ENCODE peak calls at places on chromosomes 3 and 15, in seven cellular contexts. O is AG04449, D is fibroblast of lung, I is BJ, V is MCF 10A, B is mesothelial cell of epicardium, H is astrocyte of the spinal cord. L is an unnamed sample.

GRCh38 chr3:133479895-133480669 is 80.2 kb downstream of the BFSP2 start:
- DNase-seq in I (no peak), O (no peak), B (no peak), H (no peak), D (no peak), V (peak; percentile 46), L (no peak)

GRCh38 chr15:52822475-52822874 is 32.3 kb upstream of the ONECUT1 start:
- DNase-seq in B (no peak), I (no peak), D (no peak), H (no peak), O (no peak), V (peak; percentile 10), L (no peak)

GRCh38 chr3:128946411-128946810 is 47.5 kb downstream of the CFAP92 start:
- DNase-seq in D (peak; percentile 88), B (no peak), V (no peak), H (peak; percentile 61), O (peak; percentile 7), I (no peak), L (peak; percentile 35)

GRCh38 chr3:193829781-193830180 is 236.8 kb downstream of the OPA1 start:
- DNase-seq in B (no peak), V (peak; percentile 83), D (peak; percentile 88), O (no peak), H (peak; percentile 81), I (no peak), L (peak; percentile 37)

GRCh38 chr3:78846688-78847087 is 921.1 kb downstream of the ROBO1 start:
- DNase-seq in O (peak; percentile 37), D (peak; percentile 94), I (peak; percentile 27), B (no peak), V (no peak), H (peak; percentile 88), L (peak; percentile 49)

GRCh38 chr15:44009056-44009455 is 182.3 kb downstream of the WDR76 start:
- DNase-seq in O (no peak), I (no peak), B (no peak), D (peak; percentile 77), H (peak; percentile 46), V (peak; percentile 57), L (peak; percentile 56)

GRCh38 chr15:48993411-48993810 is 29.7 kb upstream of the SHC4 start:
- DNase-seq in O (no peak), B (no peak), H (no peak), I (no peak), V (no peak), D (no peak), L (no peak)

GRCh38 chr15:64461577-64462162 is 1.3 kb downstream of the ZNF609 start:
- DNase-seq in H (no peak), B (no peak), V (no peak), D (peak; percentile 33), O (no peak), I (no peak), L (peak; percentile 15)

GRCh38 chr3:114622001-114622400 is 328.2 kb downstream of the TIGIT start:
- DNase-seq in I (no peak), V (no peak), D (peak; percentile 63), H (no peak), B (no peak), O (no peak), L (no peak)

GRCh38 chr3:25386686-25387271 is 41.3 kb upstream of the RARB start:
- DNase-seq in I (no peak), H (no peak), O (no peak), V (no peak), D (no peak), B (no peak), L (no peak)

GRCh38 chr3:188267790-188268333 is 113.9 kb downstream of the LPP start:
- DNase-seq in O (no peak), V (no peak), D (no peak), H (no peak), B (no peak), I (no peak), L (no peak)

GRCh38 chr15:70154440-70155347 is 57.0 kb upstream of the TLE3 start:
- DNase-seq in V (no peak), H (no peak), B (no peak), O (no peak), I (no peak), D (peak; percentile 63), L (no peak)

GRCh38 chr15:100818927-100819326 is 60.7 kb upstream of the ALDH1A3 start:
- DNase-seq in H (peak; percentile 53), D (peak; percentile 81), I (peak; percentile 26), O (no peak), B (no peak), V (peak; percentile 59), L (no peak)

GRCh38 chr15:100114526-100114925 is 227.2 kb downstream of the ADAMTS17 start:
- DNase-seq in I (no peak), D (peak; percentile 87), H (peak; percentile 66), B (no peak), V (no peak), O (no peak), L (no peak)

GRCh38 chr15:90941038-90941437 is 6.0 kb downstream of the UNC45A start:
- DNase-seq in O (no peak), I (no peak), B (no peak), V (no peak), D (no peak), H (no peak), L (no peak)

GRCh38 chr3:150890831-150891230 is 14.4 kb downstream of the MINDY4B start:
- DNase-seq in D (no peak), V (no peak), B (no peak), H (no peak), I (no peak), O (no peak), L (no peak)

GRCh38 chr3:102162251-102162650 is 272.6 kb upstream of the ZPLD1 start:
- DNase-seq in V (no peak), D (no peak), H (no peak), O (no peak), I (no peak), B (no peak), L (no peak)

GRCh38 chr3:112604536-112604935 is 36.4 kb downstream of the CCDC80 start:
- DNase-seq in I (peak; percentile 72), B (no peak), V (peak; percentile 35), O (peak; percentile 86), D (peak; percentile 91), H (peak; percentile 97), L (peak; percentile 79)

GRCh38 chr3:54827056-54827687 is 100.7 kb downstream of the LRTM1 start:
- DNase-seq in B (no peak), V (no peak), O (no peak), D (no peak), I (no peak), H (no peak), L (no peak)

GRCh38 chr15:45794304-45794703 is 159.5 kb downstream of the SQOR start:
- DNase-seq in V (no peak), B (no peak), H (no peak), D (no peak), O (no peak), I (no peak), L (no peak)

GRCh38 chr3:134149286-134149685 is 101.4 kb downstream of the RYK start:
- DNase-seq in B (no peak), V (no peak), H (no peak), O (no peak), D (no peak), I (peak; percentile 14), L (peak; percentile 11)

GRCh38 chr3:14823910-14824629 is 5.3 kb downstream of the FGD5 start:
- DNase-seq in I (no peak), D (no peak), H (no peak), V (peak; percentile 35), O (no peak), B (no peak), L (no peak)

GRCh38 chr3:161108840-161109239 is 3.7 kb upstream of the B3GALNT1 start:
- DNase-seq in D (peak; percentile 51), V (peak; percentile 57), O (no peak), H (peak; percentile 32), B (no peak), I (peak; percentile 13), L (no peak)

GRCh38 chr3:6631376-6631775 is 229.5 kb upstream of the GRM7 start:
- DNase-seq in B (no peak), D (no peak), I (no peak), V (no peak), O (no peak), H (no peak), L (no peak)

GRCh38 chr15:81229596-81229995 is 32.9 kb downstream of the IL16 start:
- DNase-seq in D (no peak), O (no peak), V (no peak), H (no peak), B (no peak), I (no peak), L (no peak)

GRCh38 chr3:175410251-175410650 is 551.1 kb downstream of the NAALADL2 start:
- DNase-seq in B (no peak), V (no peak), H (peak; percentile 46), I (peak; percentile 81), D (peak; percentile 65), O (peak; percentile 68), L (peak; percentile 87)

GRCh38 chr3:142210144-142210543 is 15.2 kb downstream of the GK5 start:
- DNase-seq in V (no peak), H (no peak), B (no peak), O (no peak), D (no peak), I (no peak), L (no peak)

GRCh38 chr15:74604983-74605809 is 10.4 kb upstream of the CLK3 start:
- DNase-seq in B (no peak), V (no peak), I (no peak), D (no peak), O (no peak), H (no peak), L (no peak)

GRCh38 chr3:162441716-162442115 is 945.1 kb downstream of the OTOL1 start:
- DNase-seq in H (no peak), I (no peak), D (no peak), O (no peak), B (no peak), V (peak; percentile 22), L (peak; percentile 39)

GRCh38 chr15:35486296-35486695 is 59.7 kb downstream of the DPH6 start:
- DNase-seq in I (no peak), H (no peak), O (no peak), V (no peak), D (no peak), B (no peak), L (no peak)
- TF ChIP-seq CTCF in I (no peak), H (no peak), O (no peak), V (no peak), D (no peak), B (no peak), L (no peak)

DNA sequence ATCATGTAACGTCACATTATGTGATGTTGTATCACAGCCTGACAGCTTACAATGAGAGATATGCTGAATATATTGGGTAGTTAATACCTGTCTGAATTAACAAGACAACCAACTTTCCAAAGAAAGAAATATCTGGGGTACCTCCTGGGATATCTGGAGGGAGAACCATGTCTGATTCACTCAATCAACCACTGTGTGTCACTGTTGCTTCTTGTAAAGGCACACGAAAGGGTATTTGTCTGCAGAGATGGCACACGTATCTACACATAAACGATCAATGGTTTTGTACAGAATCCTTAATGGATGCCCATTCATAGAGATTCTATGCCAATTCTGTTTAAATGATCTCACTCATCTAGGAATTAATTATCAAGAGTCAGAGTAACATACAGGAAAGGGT is 252.1 kb upstream of the TMCO5A start:
- DNase-seq in V (peak; percentile 36), D (peak; percentile 22), O (no peak), H (peak; percentile 32), I (no peak), B (no peak), L (no peak)
- TF ChIP-seq CTCF in V (no peak), D (peak; percentile 23), O (peak; percentile 13), H (peak; percentile 32), I (peak; percentile 15), B (no peak), L (peak; percentile 65)

GRCh38 chr3:8504611-8504973 is 3.0 kb downstream of the LMCD1 start:
- DNase-seq in B (no peak), V (no peak), H (no peak), O (no peak), I (no peak), D (no peak), L (no peak)
- TF ChIP-seq CTCF in B (no peak), V (no peak), H (no peak), O (no peak), I (no peak), D (no peak), L (no peak)

GRCh38 chr15:39756806-39757522 is 25.7 kb downstream of the FSIP1 start:
- DNase-seq in D (peak; percentile 62), H (peak; percentile 81), B (no peak), V (peak; percentile 61), O (peak; percentile 36), I (no peak), L (peak; percentile 57)
- TF ChIP-seq CTCF in D (peak; percentile 73), H (peak; percentile 64), B (peak; percentile 93), V (peak; percentile 77), O (peak; percentile 28), I (peak; percentile 67), L (peak; percentile 97)

L was measured in HFFc6.